ENCODE peak calls at places on chromosomes 16 and 17, in nine cellular contexts. F is mesendoderm, K is brain microvascular endothelial cell, Y is non-pigmented ciliary epithelial cell, L is epithelial cell of esophagus, G is Kasumi-1, S is NCI-H774, J is AG10803, I is Calu3. Q is an unnamed sample.

GRCh38 chr16:86706726-86707125 is 128.4 kb downstream of the FOXL1 start:
- DNase-seq in I (no peak), F (no peak), G (no peak), Y (no peak), K (no peak), J (no peak), S (no peak), L (no peak), Q (no peak)

GRCh38 chr16:56252835-56253234 is 61.5 kb downstream of the GNAO1 start:
- DNase-seq in F (no peak), G (no peak), J (no peak), S (no peak), L (no peak), Y (no peak), K (no peak), I (no peak), Q (no peak)

GRCh38 chr17:72122668-72123495 is 2.1 kb downstream of the SOX9 start:
- DNase-seq in G (no peak), I (peak), K (no peak), L (peak), Y (no peak), S (no peak), F (peak), J (peak), Q (no peak)

GRCh38 chr17:83067071-83067717 is 12.2 kb upstream of the METRNL start:
- DNase-seq in L (no peak), S (no peak), G (no peak), J (no peak), I (no peak), K (no peak), Y (no peak), F (no peak), Q (no peak)

GRCh38 chr17:18932360-18933055 is 19.5 kb upstream of the SLC5A10 start:
- DNase-seq in K (no peak), S (no peak), I (no peak), G (no peak), Y (no peak), F (no peak), J (no peak), L (no peak), Q (no peak)

GRCh38 chr16:87702325-87702811 is 63.4 kb downstream of the KLHDC4 start:
- DNase-seq in J (no peak), S (no peak), K (peak), Y (no peak), L (no peak), G (peak), I (no peak), F (peak), Q (no peak)

GRCh38 chr17:82247856-82248671 is 19.2 kb downstream of the SLC16A3 start:
- DNase-seq in L (no peak), J (no peak), S (no peak), I (no peak), F (no peak), K (no peak), G (no peak), Y (no peak), Q (no peak)

GRCh38 chr16:82715833-82716232 is 89.1 kb downstream of the CDH13 start:
- DNase-seq in I (no peak), F (peak), S (no peak), G (no peak), Y (no peak), K (no peak), J (peak), L (no peak), Q (no peak)

GRCh38 chr17:29683481-29683880 is 60.8 kb upstream of the CORO6 start:
- DNase-seq in F (no peak), G (no peak), J (no peak), K (no peak), Y (no peak), S (no peak), I (no peak), L (peak), Q (no peak)

GRCh38 chr16:64964126-64964540 is 157.7 kb downstream of the CDH11 start:
- DNase-seq in F (no peak), J (peak), S (no peak), I (no peak), K (peak), Y (peak), L (peak), G (no peak), Q (no peak)

GRCh38 chr17:17086585-17086984 is 44.3 kb downstream of the MPRIP start:
- DNase-seq in F (no peak), G (no peak), I (no peak), L (no peak), J (no peak), Y (no peak), K (no peak), S (no peak), Q (no peak)

GRCh38 chr17:491086-492014 is 138.7 kb upstream of the RPH3AL start:
- DNase-seq in L (peak), G (no peak), J (peak), I (peak), F (no peak), K (peak), S (no peak), Y (no peak), Q (no peak)

GRCh38 chr17:72715906-72716572 is 376.4 kb downstream of the SLC39A11 start:
- DNase-seq in S (no peak), L (peak), J (peak), K (peak), G (no peak), Y (peak), F (peak), I (peak), Q (no peak)

GRCh38 chr17:68763551-68763950 is 162.4 kb upstream of the FAM20A start:
- DNase-seq in G (no peak), Y (no peak), J (peak), S (no peak), F (no peak), L (peak), I (no peak), K (peak), Q (no peak)

GRCh38 chr16:71542377-71542776 is 16.2 kb downstream of the CHST4 start:
- DNase-seq in I (peak), F (peak), J (peak), Y (no peak), L (peak), S (no peak), G (peak), K (peak), Q (no peak)

GRCh38 chr17:8470447-8471047 is 34.9 kb downstream of the NDEL1 start:
- DNase-seq in S (no peak), K (no peak), I (no peak), J (no peak), F (no peak), L (no peak), G (no peak), Y (no peak), Q (no peak)

GRCh38 chr17:42809250-42809649 is 10.6 kb downstream of the CNTD1 start:
- DNase-seq in G (no peak), J (peak), Y (no peak), L (peak), K (no peak), I (no peak), F (no peak), S (no peak), Q (no peak)

GRCh38 chr16:598823-599739 is 9.2 kb downstream of the RAB40C start:
- DNase-seq in J (no peak), F (no peak), I (no peak), Y (no peak), K (no peak), S (no peak), L (no peak), G (no peak), Q (no peak)

GRCh38 chr17:73749337-73749807 is 105.1 kb upstream of the SDK2 start:
- DNase-seq in L (peak), F (no peak), K (no peak), I (no peak), Y (no peak), S (no peak), J (no peak), G (no peak), Q (no peak)

GRCh38 chr16:87765473-87765775 is 362 bp downstream of the KLHDC4 start:
- DNase-seq in F (peak), I (peak), K (no peak), J (no peak), Y (no peak), S (no peak), L (no peak), G (peak), Q (peak)

GRCh38 chr17:15233022-15233805 is 31.9 kb downstream of the PMP22 start:
- DNase-seq in Y (no peak), I (no peak), K (peak), F (peak), G (peak), S (no peak), J (peak), L (peak), Q (no peak)

GRCh38 chr17:9283909-9284308 is 262.6 kb downstream of the NTN1 start:
- DNase-seq in J (no peak), F (no peak), K (no peak), I (no peak), G (no peak), Y (no peak), S (no peak), L (no peak), Q (no peak)

GRCh38 chr17:73657473-73658116 is 13.3 kb upstream of the SDK2 start:
- DNase-seq in Y (no peak), I (peak), G (peak), F (peak), L (peak), S (peak), K (no peak), J (no peak), Q (no peak)

GRCh38 chr16:10318798-10319500 is 66.9 kb upstream of the ATF7IP2 start:
- DNase-seq in K (no peak), J (no peak), G (no peak), L (no peak), Y (no peak), I (no peak), S (no peak), F (no peak), Q (no peak)

GRCh38 chr17:37417852-37418251 is 11.2 kb downstream of the TADA2A start:
- DNase-seq in I (no peak), J (no peak), L (peak), Y (no peak), G (no peak), K (peak), S (no peak), F (no peak), Q (no peak)

GRCh38 chr16:87436225-87437172 is 44.4 kb downstream of the MAP1LC3B start:
- DNase-seq in J (peak), S (no peak), I (no peak), G (no peak), F (peak), L (no peak), Y (no peak), K (peak), Q (no peak)

GRCh38 chr17:10117085-10117484 is 81.3 kb downstream of the GAS7 start:
- DNase-seq in Y (no peak), S (no peak), K (no peak), G (no peak), I (no peak), J (no peak), F (peak), L (no peak), Q (no peak)